ENCODE peak calls at places on chromosomes 2 and 18, in four cellular contexts. One of them, this sample, is unnamed.

GRCh38 chr2:137893145-137893544 is 71.1 kb upstream of the HNMT start:
- DNase-seq in H1: no peak
- DNase-seq in IMR-90: no peak
- DNase-seq in H9: no peak
- DNase-seq in this sample: no peak

GRCh38 chr2:3823748-3824147 is 120.4 kb downstream of the DCDC2C start:
- DNase-seq in H9: no peak
- DNase-seq in H1: no peak
- DNase-seq in IMR-90: peak; percentile 26
- DNase-seq in this sample: no peak

GRCh38 chr2:143264851-143265250 is 135.6 kb downstream of the ARHGAP15 start:
- DNase-seq in H1: no peak
- DNase-seq in IMR-90: peak; percentile 92
- DNase-seq in H9: no peak
- DNase-seq in this sample: no peak

GRCh38 chr2:155368934-155369333 is 670.4 kb downstream of the KCNJ3 start:
- DNase-seq in IMR-90: peak; percentile 0
- DNase-seq in H1: no peak
- DNase-seq in H9: no peak
- DNase-seq in this sample: no peak

GRCh38 chr2:118062048-118062447 is 26.2 kb upstream of the INSIG2 start:
- DNase-seq in H1: no peak
- DNase-seq in H9: no peak
- DNase-seq in IMR-90: no peak
- DNase-seq in this sample: no peak

GRCh38 chr2:143261986-143262784 is 133.0 kb downstream of the ARHGAP15 start:
- DNase-seq in IMR-90: peak; percentile 27
- DNase-seq in H1: no peak
- DNase-seq in H9: no peak
- DNase-seq in this sample: no peak

GRCh38 chr2:112343827-112344585 is 68.6 kb downstream of the ZC3H6 start:
- DNase-seq in IMR-90: peak; percentile 10
- DNase-seq in H1: no peak
- DNase-seq in H9: no peak
- DNase-seq in this sample: no peak

GRCh38 chr2:40466926-40467325 is 15.0 kb upstream of the SLC8A1 start:
- DNase-seq in H1: no peak
- DNase-seq in H9: no peak
- DNase-seq in IMR-90: no peak
- DNase-seq in this sample: no peak

GRCh38 chr2:99827296-99827999 is 314.9 kb downstream of the AFF3 start:
- DNase-seq in IMR-90: no peak
- DNase-seq in H9: no peak
- DNase-seq in H1: no peak
- DNase-seq in this sample: no peak

GRCh38 chr18:45068563-45069191 is 388.0 kb downstream of the SETBP1 start:
- DNase-seq in H9: no peak
- DNase-seq in IMR-90: no peak
- DNase-seq in H1: no peak
- DNase-seq in this sample: no peak

GRCh38 chr2:181371782-181372292 is 85.3 kb upstream of the ITGA4 start:
- DNase-seq in H9: no peak
- DNase-seq in H1: no peak
- DNase-seq in IMR-90: peak; percentile 57
- DNase-seq in this sample: no peak

GRCh38 chr2:27049422-27050280 is 1.8 kb upstream of the AGBL5 start:
- DNase-seq in H9: no peak
- DNase-seq in IMR-90: no peak
- DNase-seq in H1: no peak
- DNase-seq in this sample: no peak

GRCh38 chr2:209687261-209687660 is 84.4 kb upstream of the UNC80 start:
- DNase-seq in H1: no peak
- DNase-seq in H9: no peak
- DNase-seq in IMR-90: no peak
- DNase-seq in this sample: no peak

GRCh38 chr18:13612111-13612997 is 114.0 kb downstream of the FAM210A start:
- DNase-seq in H1: no peak
- DNase-seq in H9: no peak
- DNase-seq in IMR-90: no peak
- DNase-seq in this sample: no peak

GRCh38 chr2:135904590-135904989 is 28.3 kb upstream of the MCM6 start:
- DNase-seq in IMR-90: peak; percentile 64
- DNase-seq in H1: no peak
- DNase-seq in H9: no peak
- DNase-seq in this sample: no peak

GRCh38 chr18:70490008-70490933 is 201.4 kb downstream of the SOCS6 start:
- DNase-seq in H1: no peak
- DNase-seq in IMR-90: peak; percentile 57
- DNase-seq in H9: no peak
- DNase-seq in this sample: peak; percentile 57

GRCh38 chr2:102484310-102485061 is 11.5 kb downstream of the SLC9A4 start:
- DNase-seq in H9: no peak
- DNase-seq in IMR-90: no peak
- DNase-seq in H1: no peak
- DNase-seq in this sample: no peak

GRCh38 chr2:30639836-30640235 is 167.4 kb downstream of the CAPN13 start:
- DNase-seq in H9: no peak
- DNase-seq in IMR-90: no peak
- DNase-seq in H1: no peak
- DNase-seq in this sample: no peak

GRCh38 chr2:9108210-9108967 is 98.2 kb upstream of the ASAP2 start:
- DNase-seq in H1: no peak
- DNase-seq in IMR-90: peak; percentile 51
- DNase-seq in H9: no peak
- DNase-seq in this sample: no peak

GRCh38 chr2:157194097-157194688 is 63.3 kb upstream of the GALNT5 start:
- DNase-seq in H1: no peak
- DNase-seq in IMR-90: peak; percentile 72
- DNase-seq in H9: no peak
- DNase-seq in this sample: peak; percentile 30

GRCh38 chr18:63261029-63261428 is 58.5 kb downstream of the BCL2 start:
- DNase-seq in IMR-90: no peak
- DNase-seq in H9: no peak
- DNase-seq in H1: no peak
- DNase-seq in this sample: no peak

GRCh38 chr2:102187191-102188150 is 648 bp downstream of the IL1RL2 start:
- DNase-seq in IMR-90: peak; percentile 10
- DNase-seq in H9: no peak
- DNase-seq in H1: no peak
- DNase-seq in this sample: no peak

GRCh38 chr2:239532859-239533258 is 132.0 kb upstream of the HDAC4 start:
- DNase-seq in H1: no peak
- DNase-seq in IMR-90: no peak
- DNase-seq in H9: no peak
- DNase-seq in this sample: no peak

GRCh38 chr2:230330725-230331124 is 3.7 kb downstream of the SP140L start:
- DNase-seq in IMR-90: peak; percentile 36
- DNase-seq in H1: no peak
- DNase-seq in H9: no peak
- DNase-seq in this sample: no peak

GRCh38 chr18:32714571-32715148 is 58.2 kb downstream of the KLHL14 start:
- DNase-seq in H9: peak; percentile 64
- DNase-seq in IMR-90: peak; percentile 51
- DNase-seq in H1: peak; percentile 19
- DNase-seq in this sample: peak; percentile 65

GRCh38 chr2:17194083-17194482 is 324.2 kb downstream of the RAD51AP2 start:
- DNase-seq in H9: no peak
- DNase-seq in IMR-90: no peak
- DNase-seq in H1: no peak
- DNase-seq in this sample: no peak

DNA sequence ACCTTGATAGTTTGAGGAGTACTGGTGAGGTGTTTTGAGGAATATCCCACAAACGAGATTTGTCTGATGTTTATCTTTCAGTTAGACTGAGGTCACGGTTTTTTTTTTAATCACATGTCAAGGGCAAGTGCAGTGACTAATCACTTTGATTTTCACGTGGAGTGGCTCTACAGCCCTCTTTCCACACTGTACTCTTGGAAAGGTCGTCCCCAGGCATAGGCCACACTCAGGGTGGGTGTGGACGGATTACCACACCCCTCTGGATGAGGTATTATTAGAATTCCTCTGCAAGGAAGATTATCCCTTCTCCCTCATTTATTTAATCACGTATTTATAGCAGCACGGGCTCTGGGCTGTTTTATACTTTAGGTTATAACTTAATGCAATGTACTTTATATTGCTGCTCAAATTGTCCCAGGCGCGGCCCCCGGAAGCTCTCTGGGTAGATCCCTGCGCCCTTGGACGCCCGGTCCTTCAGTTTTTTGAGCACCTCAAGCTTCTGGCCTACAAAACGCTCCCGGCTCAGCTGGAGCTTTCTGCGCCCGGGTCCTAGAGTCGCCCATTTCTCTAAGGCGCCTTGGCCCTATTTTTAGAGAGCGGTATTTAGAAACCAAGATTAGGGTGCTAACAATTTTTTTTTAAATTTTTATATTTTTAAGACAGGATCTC is 515 bp upstream of the PLEKHB2 start:
- DNase-seq in H1: no peak
- DNase-seq in IMR-90: peak; percentile 61
- DNase-seq in H9: no peak
- DNase-seq in this sample: no peak
- H2BK5ac ChIP-seq in H1: peak overlapping the region; percentile 81
- H2BK5ac ChIP-seq in IMR-90: peak overlapping the region; percentile 49
- H2BK5ac ChIP-seq in H9: peak overlapping the region; percentile 19
- H2BK5ac ChIP-seq in this sample: no peak overlapping the region

GRCh38 chr2:1605102-1605501 is 139.2 kb downstream of the PXDN start:
- DNase-seq in IMR-90: peak; percentile 53
- DNase-seq in H1: no peak
- DNase-seq in H9: peak; percentile 57
- DNase-seq in this sample: no peak
- H2BK15ac ChIP-seq in IMR-90: no peak overlapping the region
- H2BK15ac ChIP-seq in H1: no peak overlapping the region
- H2BK15ac ChIP-seq in H9: no peak overlapping the region
- H2BK15ac ChIP-seq in this sample: no peak overlapping the region

DNA sequence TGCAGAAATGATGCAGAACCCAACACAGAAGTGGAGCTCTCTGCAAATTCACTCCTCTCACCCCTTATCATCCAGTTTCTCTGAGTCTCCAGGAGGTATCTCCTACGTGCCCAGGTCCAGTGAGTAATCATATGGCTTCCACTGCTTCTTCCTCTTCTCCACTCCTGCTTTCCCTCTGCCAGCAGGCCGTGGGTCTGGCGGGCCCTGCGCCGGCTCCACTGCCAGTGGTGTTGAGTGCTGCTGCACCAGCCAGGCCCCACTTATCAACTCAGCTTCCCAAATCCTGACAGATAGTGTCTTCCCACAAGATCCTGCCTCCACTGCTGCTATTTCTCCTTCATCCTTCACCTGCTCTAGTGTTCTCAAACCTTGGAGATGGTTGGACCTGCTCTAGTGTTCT is 227.6 kb upstream of the PARD3B start:
- DNase-seq in IMR-90: no peak
- DNase-seq in H1: no peak
- DNase-seq in H9: no peak
- DNase-seq in this sample: no peak
- H2BK5ac ChIP-seq in IMR-90: no peak overlapping the region
- H2BK5ac ChIP-seq in H1: no peak overlapping the region
- H2BK5ac ChIP-seq in H9: no peak overlapping the region
- H2BK5ac ChIP-seq in this sample: no peak overlapping the region

DNA sequence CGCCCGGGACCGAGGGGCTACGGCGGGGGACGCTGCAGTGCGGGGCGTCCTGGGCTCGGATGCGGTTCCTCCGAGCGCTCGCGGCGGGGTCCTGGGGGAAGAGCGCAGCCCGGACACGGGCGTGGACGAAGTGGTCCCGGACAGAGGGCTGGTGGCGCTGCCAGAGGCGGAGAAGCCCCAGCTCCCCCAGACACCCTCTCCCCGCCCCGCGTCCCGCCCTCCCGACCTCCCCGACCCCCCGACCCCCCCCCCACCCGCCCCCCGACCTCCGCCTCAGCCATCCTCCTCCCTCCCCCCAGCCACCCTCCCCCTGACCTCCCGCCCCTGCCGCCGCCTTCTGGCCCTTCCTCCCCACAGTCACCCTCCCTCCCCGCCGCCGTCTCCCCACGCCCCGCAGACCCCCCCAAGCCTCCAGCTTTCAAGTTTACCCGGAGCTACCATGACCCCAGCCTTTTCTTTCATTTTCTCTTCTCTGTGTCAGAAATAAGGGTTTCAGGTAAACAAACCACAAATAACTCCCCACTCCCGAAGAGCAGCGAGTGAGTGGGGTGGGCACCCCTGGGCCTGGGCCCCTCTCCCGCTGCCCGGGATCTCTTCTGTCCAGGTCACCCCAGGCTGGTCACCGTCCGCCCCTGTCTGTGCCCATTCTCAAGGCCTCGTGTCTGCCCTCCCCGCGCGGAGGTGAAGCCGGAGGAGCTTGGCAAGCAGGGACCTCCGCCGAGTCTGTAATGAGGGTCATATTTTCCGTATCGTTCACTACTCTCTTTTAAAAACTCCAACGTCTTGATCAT is 5.1 kb downstream of the NFATC1 start:
- DNase-seq in IMR-90: no peak
- DNase-seq in H1: no peak
- DNase-seq in H9: no peak
- DNase-seq in this sample: no peak
- H2BK15ac ChIP-seq in IMR-90: no peak overlapping the region
- H2BK15ac ChIP-seq in H1: no peak overlapping the region
- H2BK15ac ChIP-seq in H9: no peak overlapping the region
- H2BK15ac ChIP-seq in this sample: peak overlapping the region; percentile 1

GRCh38 chr18:9526458-9526857 is 51.1 kb downstream of the RALBP1 start:
- DNase-seq in H9: no peak
- DNase-seq in IMR-90: no peak
- DNase-seq in H1: no peak
- DNase-seq in this sample: no peak
- H2BK5ac ChIP-seq in H9: no peak overlapping the region
- H2BK5ac ChIP-seq in IMR-90: no peak overlapping the region
- H2BK5ac ChIP-seq in H1: no peak overlapping the region
- H2BK5ac ChIP-seq in this sample: no peak overlapping the region

GRCh38 chr2:168632733-168633132 is 169.7 kb upstream of the NOSTRIN start:
- DNase-seq in IMR-90: peak; percentile 59
- DNase-seq in H1: no peak
- DNase-seq in H9: no peak
- DNase-seq in this sample: no peak

GRCh38 chr2:168633895-168634294 is 168.5 kb upstream of the NOSTRIN start:
- DNase-seq in H1: no peak
- DNase-seq in IMR-90: no peak
- DNase-seq in H9: no peak
- DNase-seq in this sample: no peak

GRCh38 chr2:168639024-168639423 is 163.4 kb upstream of the NOSTRIN start:
- DNase-seq in H9: no peak
- DNase-seq in IMR-90: no peak
- DNase-seq in H1: no peak
- DNase-seq in this sample: no peak

GRCh38 chr2:168633200-168633599 is 169.2 kb upstream of the NOSTRIN start:
- DNase-seq in IMR-90: peak; percentile 20
- DNase-seq in H1: no peak
- DNase-seq in H9: no peak
- DNase-seq in this sample: no peak

GRCh38 chr2:168635065-168635577 is 167.3 kb upstream of the NOSTRIN start:
- DNase-seq in H1: no peak
- DNase-seq in IMR-90: peak; percentile 33
- DNase-seq in H9: peak; percentile 32
- DNase-seq in this sample: no peak
- H2BK15ac ChIP-seq in H1: no peak overlapping the region
- H2BK15ac ChIP-seq in IMR-90: no peak overlapping the region
- H2BK15ac ChIP-seq in H9: no peak overlapping the region
- H2BK15ac ChIP-seq in this sample: no peak overlapping the region